ENCODE peak calls at places on chromosomes 11 and 22, in four cellular contexts. One of them, this sample, is unnamed.

GRCh38 chr11:105821366-105821765 is 200.7 kb downstream of the MSANTD4 start:
- DNase-seq in fibroblast of lung: no peak
- DNase-seq in coronary artery: no peak
- DNase-seq in thoracic aorta: no peak
- DNase-seq in this sample: no peak

GRCh38 chr22:37053310-37054077 is 2.0 kb downstream of the KCTD17 start:
- DNase-seq in fibroblast of lung: no peak
- DNase-seq in thoracic aorta: no peak
- DNase-seq in coronary artery: no peak
- DNase-seq in this sample: no peak

GRCh38 chr11:68776442-68777235 is 25.3 kb upstream of the TESMIN start:
- DNase-seq in coronary artery: no peak
- DNase-seq in fibroblast of lung: no peak
- DNase-seq in thoracic aorta: no peak
- DNase-seq in this sample: no peak

GRCh38 chr11:35364101-35364780 is 55.1 kb downstream of the SLC1A2 start:
- DNase-seq in coronary artery: peak; percentile 83
- DNase-seq in thoracic aorta: peak; percentile 54
- DNase-seq in fibroblast of lung: peak; percentile 88
- DNase-seq in this sample: peak; percentile 87

GRCh38 chr22:37213941-37214340 is 1.7 kb upstream of the SSTR3 start:
- DNase-seq in fibroblast of lung: no peak
- DNase-seq in thoracic aorta: no peak
- DNase-seq in coronary artery: no peak
- DNase-seq in this sample: no peak

GRCh38 chr22:24444729-24445466 is 17.5 kb downstream of the ADORA2A start:
- DNase-seq in coronary artery: peak; percentile 59
- DNase-seq in thoracic aorta: no peak
- DNase-seq in fibroblast of lung: no peak
- DNase-seq in this sample: no peak

GRCh38 chr11:73271936-73272679 is at the start of gene P2RY6:
- DNase-seq in coronary artery: peak; percentile 73
- DNase-seq in thoracic aorta: no peak
- DNase-seq in fibroblast of lung: peak; percentile 36
- DNase-seq in this sample: peak; percentile 56

GRCh38 chr11:103898577-103899336 is 137.7 kb upstream of the DDI1 start:
- DNase-seq in fibroblast of lung: no peak
- DNase-seq in coronary artery: no peak
- DNase-seq in thoracic aorta: no peak
- DNase-seq in this sample: no peak

GRCh38 chr11:75576445-75577049 is 14.5 kb downstream of the SERPINH1 start:
- DNase-seq in fibroblast of lung: peak; percentile 65
- DNase-seq in thoracic aorta: no peak
- DNase-seq in coronary artery: no peak
- DNase-seq in this sample: peak; percentile 80

GRCh38 chr11:131572423-131572822 is 202.0 kb downstream of the NTM start:
- DNase-seq in coronary artery: no peak
- DNase-seq in fibroblast of lung: no peak
- DNase-seq in thoracic aorta: no peak
- DNase-seq in this sample: no peak

GRCh38 chr11:27688076-27688475 is 12.2 kb downstream of the BDNF start:
- DNase-seq in coronary artery: no peak
- DNase-seq in thoracic aorta: no peak
- DNase-seq in fibroblast of lung: no peak
- DNase-seq in this sample: no peak

GRCh38 chr11:24496728-24497396 is at the start of gene LUZP2:
- DNase-seq in coronary artery: no peak
- DNase-seq in fibroblast of lung: peak; percentile 29
- DNase-seq in thoracic aorta: no peak
- DNase-seq in this sample: no peak

GRCh38 chr11:116851631-116852030 is 14.2 kb upstream of the APOA1 start:
- DNase-seq in fibroblast of lung: no peak
- DNase-seq in thoracic aorta: no peak
- DNase-seq in coronary artery: peak; percentile 71
- DNase-seq in this sample: no peak

GRCh38 chr22:35510951-35511350 is 29.7 kb upstream of the RASD2 start:
- DNase-seq in thoracic aorta: no peak
- DNase-seq in fibroblast of lung: no peak
- DNase-seq in coronary artery: no peak
- DNase-seq in this sample: no peak

GRCh38 chr11:72228229-72228843 is 3.8 kb downstream of the INPPL1 start:
- DNase-seq in fibroblast of lung: no peak
- DNase-seq in coronary artery: peak; percentile 65
- DNase-seq in thoracic aorta: no peak
- DNase-seq in this sample: no peak

GRCh38 chr11:122758974-122759373 is 79.3 kb upstream of the CRTAM start:
- DNase-seq in coronary artery: no peak
- DNase-seq in thoracic aorta: no peak
- DNase-seq in fibroblast of lung: no peak
- DNase-seq in this sample: no peak

GRCh38 chr11:121553806-121554205 is 101.0 kb upstream of the SORL1-AS1 start:
- DNase-seq in thoracic aorta: no peak
- DNase-seq in coronary artery: no peak
- DNase-seq in fibroblast of lung: no peak
- DNase-seq in this sample: no peak

GRCh38 chr11:82556210-82556609 is 177.5 kb downstream of the FAM181B start:
- DNase-seq in fibroblast of lung: no peak
- DNase-seq in coronary artery: no peak
- DNase-seq in thoracic aorta: no peak
- DNase-seq in this sample: no peak

GRCh38 chr22:49642331-49642730 is 185.3 kb downstream of the BRD1 start:
- DNase-seq in thoracic aorta: no peak
- DNase-seq in coronary artery: no peak
- DNase-seq in fibroblast of lung: no peak
- DNase-seq in this sample: no peak

GRCh38 chr22:49208768-49209252 is 618.9 kb downstream of the BRD1 start:
- DNase-seq in coronary artery: peak; percentile 52
- DNase-seq in thoracic aorta: no peak
- DNase-seq in fibroblast of lung: no peak
- DNase-seq in this sample: no peak

GRCh38 chr22:44870021-44870420 is 117.6 kb downstream of the ARHGAP8 start:
- DNase-seq in thoracic aorta: no peak
- DNase-seq in fibroblast of lung: no peak
- DNase-seq in coronary artery: no peak
- DNase-seq in this sample: peak; percentile 8

GRCh38 chr22:47198801-47199251 is 436.4 kb downstream of the TBC1D22A start:
- DNase-seq in coronary artery: peak; percentile 67
- DNase-seq in fibroblast of lung: no peak
- DNase-seq in thoracic aorta: no peak
- DNase-seq in this sample: no peak

GRCh38 chr22:47195676-47196492 is 433.4 kb downstream of the TBC1D22A start:
- DNase-seq in fibroblast of lung: peak; percentile 47
- DNase-seq in thoracic aorta: no peak
- DNase-seq in coronary artery: peak; percentile 53
- DNase-seq in this sample: no peak

GRCh38 chr22:47197735-47198500 is 435.5 kb downstream of the TBC1D22A start:
- DNase-seq in coronary artery: peak; percentile 55
- DNase-seq in fibroblast of lung: no peak
- DNase-seq in thoracic aorta: no peak
- DNase-seq in this sample: no peak

GRCh38 chr22:47196493-47196849 is 434.0 kb downstream of the TBC1D22A start:
- DNase-seq in fibroblast of lung: no peak
- DNase-seq in coronary artery: no peak
- DNase-seq in thoracic aorta: no peak
- DNase-seq in this sample: no peak

DNA sequence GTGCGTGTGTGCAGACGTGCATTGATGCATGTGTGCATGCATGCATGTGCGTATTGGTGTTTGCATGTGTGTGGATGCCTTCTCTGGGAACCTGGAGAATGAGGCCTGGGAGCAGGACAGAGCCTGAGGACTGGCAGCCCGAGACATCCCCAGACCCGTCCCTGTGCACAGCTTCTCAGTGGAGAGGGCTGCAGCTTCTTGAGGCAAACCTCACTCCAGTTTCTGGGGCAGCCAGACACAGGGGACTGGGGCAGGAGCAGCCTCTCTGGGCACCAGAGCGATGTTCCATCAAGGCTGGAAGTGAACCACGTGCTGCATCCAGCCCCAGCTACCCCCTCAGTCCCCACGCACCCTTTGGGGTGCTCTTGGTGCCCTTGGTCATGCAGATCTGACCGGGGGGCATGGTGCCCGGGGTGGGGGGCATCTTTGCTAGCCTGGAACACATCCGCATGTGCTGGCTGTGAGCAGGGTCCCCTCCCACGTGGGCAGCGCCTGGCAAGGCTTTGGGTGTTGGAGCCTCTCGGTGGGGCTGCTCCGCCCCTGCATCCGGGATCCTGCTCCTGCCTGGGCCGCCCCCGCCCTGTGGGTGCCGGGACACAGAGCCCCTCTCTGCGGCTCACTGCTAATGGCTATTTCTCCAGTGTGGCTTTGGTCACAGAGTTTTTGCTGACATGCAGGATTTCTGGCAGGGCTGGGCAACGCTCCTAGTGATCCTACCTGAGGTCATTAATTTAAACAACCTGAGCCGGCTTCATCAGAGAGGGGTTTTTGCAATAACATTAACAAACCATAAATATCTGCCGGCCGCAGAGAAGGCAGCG is 434.6 kb downstream of the TBC1D22A start:
- DNase-seq in thoracic aorta: no peak
- DNase-seq in fibroblast of lung: no peak
- DNase-seq in coronary artery: peak; percentile 68
- DNase-seq in this sample: no peak
- H3K4me3 ChIP-seq in thoracic aorta: no peak overlapping the region
- H3K4me3 ChIP-seq in fibroblast of lung: no peak overlapping the region
- H3K4me3 ChIP-seq in coronary artery: no peak overlapping the region
- H3K4me3 ChIP-seq in this sample: no peak overlapping the region

GRCh38 chr11:67287355-67288197 is 1.5 kb upstream of the ANKRD13D start:
- DNase-seq in thoracic aorta: no peak
- DNase-seq in fibroblast of lung: no peak
- DNase-seq in coronary artery: no peak
- DNase-seq in this sample: no peak

GRCh38 chr11:67288198-67288451 is 978 bp upstream of the ANKRD13D start:
- DNase-seq in fibroblast of lung: no peak
- DNase-seq in thoracic aorta: no peak
- DNase-seq in coronary artery: no peak
- DNase-seq in this sample: no peak

GRCh38 chr11:67289226-67289650 is at the start of gene ANKRD13D:
- DNase-seq in thoracic aorta: no peak
- DNase-seq in coronary artery: no peak
- DNase-seq in fibroblast of lung: no peak
- DNase-seq in this sample: no peak

GRCh38 chr11:67289651-67290479 is 762 bp downstream of the ANKRD13D start:
- DNase-seq in thoracic aorta: no peak
- DNase-seq in coronary artery: no peak
- DNase-seq in fibroblast of lung: no peak
- DNase-seq in this sample: no peak

GRCh38 chr11:67288452-67289225 is 464 bp upstream of the ANKRD13D start:
- DNase-seq in coronary artery: peak; percentile 93
- DNase-seq in fibroblast of lung: peak; percentile 89
- DNase-seq in thoracic aorta: peak; percentile 71
- DNase-seq in this sample: peak; percentile 95
- TF ChIP-seq CTCF in coronary artery: no peak
- TF ChIP-seq CTCF in fibroblast of lung: peak; percentile 22
- TF ChIP-seq CTCF in thoracic aorta: no peak
- TF ChIP-seq CTCF in this sample: peak; percentile 41

GRCh38 chr11:19559746-19560145 is 152.9 kb upstream of the NAV2 start:
- DNase-seq in coronary artery: peak; percentile 57
- DNase-seq in fibroblast of lung: no peak
- DNase-seq in thoracic aorta: no peak
- DNase-seq in this sample: no peak

GRCh38 chr11:19561011-19561410 is 151.6 kb upstream of the NAV2 start:
- DNase-seq in coronary artery: no peak
- DNase-seq in fibroblast of lung: peak; percentile 24
- DNase-seq in thoracic aorta: no peak
- DNase-seq in this sample: no peak

GRCh38 chr11:19562156-19562555 is 150.5 kb upstream of the NAV2 start:
- DNase-seq in fibroblast of lung: no peak
- DNase-seq in coronary artery: no peak
- DNase-seq in thoracic aorta: no peak
- DNase-seq in this sample: no peak

GRCh38 chr11:19558189-19558986 is 154.2 kb upstream of the NAV2 start:
- DNase-seq in coronary artery: peak; percentile 66
- DNase-seq in fibroblast of lung: no peak
- DNase-seq in thoracic aorta: no peak
- DNase-seq in this sample: no peak

DNA sequence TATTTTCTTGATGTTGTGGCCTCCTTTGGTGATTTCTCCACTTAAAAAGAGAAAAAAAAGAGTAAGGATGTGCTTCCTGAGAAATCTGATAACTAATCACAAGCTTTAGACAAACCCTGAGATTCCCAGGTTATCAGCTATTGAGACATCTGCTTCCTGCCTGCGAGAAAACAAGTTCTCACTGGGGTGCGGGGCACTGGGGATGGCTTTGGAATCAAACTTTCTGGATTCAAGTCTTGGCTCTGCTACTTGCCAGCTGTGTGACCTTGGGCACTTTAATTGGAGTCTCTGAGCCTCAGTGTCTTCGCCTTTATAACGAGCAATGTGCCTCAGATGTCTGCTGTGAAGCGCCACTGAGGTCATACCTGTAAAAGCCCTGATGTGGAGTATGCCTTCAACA is 152.5 kb upstream of the NAV2 start:
- DNase-seq in coronary artery: peak; percentile 26
- DNase-seq in thoracic aorta: no peak
- DNase-seq in fibroblast of lung: no peak
- DNase-seq in this sample: no peak
- H3K4me3 ChIP-seq in coronary artery: no peak overlapping the region
- H3K4me3 ChIP-seq in thoracic aorta: no peak overlapping the region
- H3K4me3 ChIP-seq in fibroblast of lung: no peak overlapping the region
- H3K4me3 ChIP-seq in this sample: no peak overlapping the region

GRCh38 chr11:126791446-126791845 is 209.1 kb downstream of the KIRREL3 start:
- DNase-seq in thoracic aorta: no peak
- DNase-seq in coronary artery: no peak
- DNase-seq in fibroblast of lung: no peak
- DNase-seq in this sample: no peak
- TF ChIP-seq CTCF in thoracic aorta: no peak
- TF ChIP-seq CTCF in coronary artery: no peak
- TF ChIP-seq CTCF in fibroblast of lung: no peak
- TF ChIP-seq CTCF in this sample: no peak

This sample was measured in fibroblast of villous mesenchyme.